ENCODE peak calls at places on chromosomes 1 and 21, in six cellular contexts. One of them, this sample, is unnamed.

GRCh38 chr21:39022901-39023693 is 160.2 kb downstream of the PSMG1 start:
- DNase-seq in stimulated activated CD4-positive, alpha-beta T cell treated with anti-CD3 and anti-CD28 coated beads, Interleukin-4, amount 100 ng/mL, for 4 hours: no peak
- DNase-seq in occipital lobe: no peak
- DNase-seq in heart left ventricle: peak; percentile 86
- DNase-seq in NCI-H2081: no peak
- DNase-seq in activated CD4-positive, alpha-beta T cell treated with anti-CD3 and anti-CD28 coated beads, Interleukin-2, amount 10 ng/mL, durations not matched to agents 7 days and 5 days: no peak
- DNase-seq in this sample: peak; percentile 80

GRCh38 chr1:2133039-2133878 is 61.3 kb downstream of the FAAP20 start:
- DNase-seq in stimulated activated CD4-positive, alpha-beta T cell treated with anti-CD3 and anti-CD28 coated beads, Interleukin-4, amount 100 ng/mL, for 4 hours: peak; percentile 94
- DNase-seq in occipital lobe: peak; percentile 94
- DNase-seq in heart left ventricle: peak; percentile 99
- DNase-seq in NCI-H2081: peak; percentile 82
- DNase-seq in activated CD4-positive, alpha-beta T cell treated with anti-CD3 and anti-CD28 coated beads, Interleukin-2, amount 10 ng/mL, durations not matched to agents 7 days and 5 days: peak; percentile 96
- DNase-seq in this sample: peak; percentile 99

GRCh38 chr1:75079535-75080290 is 54.5 kb upstream of the LHX8 start:
- DNase-seq in stimulated activated CD4-positive, alpha-beta T cell treated with anti-CD3 and anti-CD28 coated beads, Interleukin-4, amount 100 ng/mL, for 4 hours: no peak
- DNase-seq in occipital lobe: no peak
- DNase-seq in heart left ventricle: no peak
- DNase-seq in NCI-H2081: peak; percentile 63
- DNase-seq in activated CD4-positive, alpha-beta T cell treated with anti-CD3 and anti-CD28 coated beads, Interleukin-2, amount 10 ng/mL, durations not matched to agents 7 days and 5 days: no peak
- DNase-seq in this sample: no peak

GRCh38 chr1:8091691-8092090 is 65.6 kb upstream of the ERRFI1 start:
- DNase-seq in stimulated activated CD4-positive, alpha-beta T cell treated with anti-CD3 and anti-CD28 coated beads, Interleukin-4, amount 100 ng/mL, for 4 hours: no peak
- DNase-seq in occipital lobe: no peak
- DNase-seq in heart left ventricle: no peak
- DNase-seq in NCI-H2081: no peak
- DNase-seq in activated CD4-positive, alpha-beta T cell treated with anti-CD3 and anti-CD28 coated beads, Interleukin-2, amount 10 ng/mL, durations not matched to agents 7 days and 5 days: no peak
- DNase-seq in this sample: no peak

GRCh38 chr1:8443558-8444194 is 125.8 kb downstream of the SLC45A1 start:
- DNase-seq in stimulated activated CD4-positive, alpha-beta T cell treated with anti-CD3 and anti-CD28 coated beads, Interleukin-4, amount 100 ng/mL, for 4 hours: no peak
- DNase-seq in occipital lobe: no peak
- DNase-seq in heart left ventricle: no peak
- DNase-seq in NCI-H2081: no peak
- DNase-seq in activated CD4-positive, alpha-beta T cell treated with anti-CD3 and anti-CD28 coated beads, Interleukin-2, amount 10 ng/mL, durations not matched to agents 7 days and 5 days: no peak
- DNase-seq in this sample: peak; percentile 40

GRCh38 chr1:169795687-169796086 is 980 bp upstream of the METTL18 start:
- DNase-seq in stimulated activated CD4-positive, alpha-beta T cell treated with anti-CD3 and anti-CD28 coated beads, Interleukin-4, amount 100 ng/mL, for 4 hours: no peak
- DNase-seq in occipital lobe: no peak
- DNase-seq in heart left ventricle: no peak
- DNase-seq in NCI-H2081: no peak
- DNase-seq in activated CD4-positive, alpha-beta T cell treated with anti-CD3 and anti-CD28 coated beads, Interleukin-2, amount 10 ng/mL, durations not matched to agents 7 days and 5 days: peak; percentile 44
- DNase-seq in this sample: no peak

GRCh38 chr1:107531065-107531908 is 390.4 kb downstream of the NTNG1 start:
- DNase-seq in stimulated activated CD4-positive, alpha-beta T cell treated with anti-CD3 and anti-CD28 coated beads, Interleukin-4, amount 100 ng/mL, for 4 hours: no peak
- DNase-seq in occipital lobe: no peak
- DNase-seq in heart left ventricle: no peak
- DNase-seq in NCI-H2081: no peak
- DNase-seq in activated CD4-positive, alpha-beta T cell treated with anti-CD3 and anti-CD28 coated beads, Interleukin-2, amount 10 ng/mL, durations not matched to agents 7 days and 5 days: no peak
- DNase-seq in this sample: no peak

GRCh38 chr1:85314726-85315125 is 38.3 kb upstream of the BCL10 start:
- DNase-seq in stimulated activated CD4-positive, alpha-beta T cell treated with anti-CD3 and anti-CD28 coated beads, Interleukin-4, amount 100 ng/mL, for 4 hours: no peak
- DNase-seq in occipital lobe: no peak
- DNase-seq in heart left ventricle: no peak
- DNase-seq in NCI-H2081: no peak
- DNase-seq in activated CD4-positive, alpha-beta T cell treated with anti-CD3 and anti-CD28 coated beads, Interleukin-2, amount 10 ng/mL, durations not matched to agents 7 days and 5 days: no peak
- DNase-seq in this sample: no peak

This sample was measured in heart right ventricle.